ENCODE peak calls at places on chromosomes 3 and 15, in seven cellular contexts. Y is adrenal gland, F is HAP-1, W is Panc1, O is A549, V is body of pancreas, P is iPS DF 6.9. Q is an unnamed sample. For H3K4me1, the result is how much of the 10 kb centered on the place peaks cover.

GRCh38 chr3:31278532-31278931 is 254.2 kb upstream of the STT3B start:
- DNase-seq in Y (no peak), F (no peak), W (no peak), O (no peak), V (no peak), P (no peak), Q (no peak)

GRCh38 chr15:62506217-62506805 is 341.2 kb upstream of the C2CD4B start:
- DNase-seq in Y (no peak), F (no peak), W (peak), O (peak), V (no peak), P (no peak), Q (no peak)

GRCh38 chr3:156604642-156605144 is 49.8 kb upstream of the SSR3 start:
- DNase-seq in Y (no peak), F (no peak), W (no peak), O (no peak), V (no peak), P (no peak), Q (no peak)

GRCh38 chr15:69321041-69321554 is 22.4 kb downstream of the PAQR5 start:
- DNase-seq in Y (no peak), F (no peak), W (no peak), O (no peak), V (no peak), P (no peak), Q (peak)

GRCh38 chr3:1600206-1600605 is 498.5 kb upstream of the CNTN4 start:
- DNase-seq in Y (no peak), F (no peak), W (no peak), O (no peak), V (no peak), P (no peak), Q (no peak)

GRCh38 chr3:143784446-143784845 is 63.8 kb downstream of the SLC9A9 start:
- DNase-seq in Y (no peak), F (no peak), W (no peak), O (no peak), V (no peak), P (no peak), Q (no peak)

GRCh38 chr15:57171414-57171813 is 204.9 kb upstream of the CGNL1 start:
- DNase-seq in Y (no peak), F (no peak), W (no peak), O (no peak), V (no peak), P (no peak), Q (no peak)

GRCh38 chr3:184471439-184471838 is 90.1 kb upstream of the EPHB3 start:
- DNase-seq in Y (no peak), F (no peak), W (no peak), O (no peak), V (no peak), P (no peak), Q (no peak)

GRCh38 chr3:76222115-76222652 is 436.8 kb upstream of the ZNF717 start:
- DNase-seq in Y (no peak), F (no peak), W (no peak), O (no peak), V (no peak), P (no peak), Q (peak)

GRCh38 chr3:144351968-144352367 is 380.3 kb downstream of the DIPK2A start:
- DNase-seq in Y (no peak), F (no peak), W (no peak), O (no peak), V (no peak), P (no peak), Q (no peak)

GRCh38 chr15:41510728-41511127 is 2.9 kb downstream of the LTK start:
- DNase-seq in Y (no peak), F (no peak), W (no peak), O (no peak), V (no peak), P (no peak), Q (no peak)

GRCh38 chr3:30232142-30232541 is 374.3 kb upstream of the TGFBR2 start:
- DNase-seq in Y (no peak), F (no peak), W (no peak), O (no peak), V (no peak), P (no peak), Q (no peak)

GRCh38 chr3:196458063-196458462 is 25.8 kb upstream of the UBXN7 start:
- DNase-seq in Y (no peak), F (no peak), W (no peak), O (no peak), V (no peak), P (no peak), Q (no peak)

GRCh38 chr3:14338898-14339458 is 63.4 kb upstream of the SLC6A6 start:
- DNase-seq in Y (no peak), F (no peak), W (no peak), O (no peak), V (no peak), P (no peak), Q (no peak)

GRCh38 chr3:119382134-119382533 is 81.3 kb downstream of the TMEM39A start:
- DNase-seq in Y (no peak), F (no peak), W (no peak), O (no peak), V (peak), P (no peak), Q (no peak)

GRCh38 chr3:194320100-194320499 is 31.0 kb downstream of the CPN2 start:
- DNase-seq in Y (no peak), F (no peak), W (no peak), O (no peak), V (no peak), P (no peak), Q (no peak)

GRCh38 chr3:126553284-126553811 is 5.4 kb downstream of the C3orf22 start:
- DNase-seq in Y (no peak), F (no peak), W (no peak), O (no peak), V (no peak), P (no peak), Q (no peak)

GRCh38 chr3:46383946-46384330 is 13.2 kb downstream of the CCR5 start:
- DNase-seq in Y (no peak), F (no peak), W (no peak), O (no peak), V (no peak), P (no peak), Q (no peak)

GRCh38 chr15:95559875-95560394 is 770.6 kb upstream of the NR2F2 start:
- DNase-seq in Y (peak), F (no peak), W (no peak), O (peak), V (no peak), P (no peak), Q (no peak)

GRCh38 chr15:100690786-100691160 is 88.4 kb downstream of the ASB7 start:
- DNase-seq in Y (no peak), F (no peak), W (no peak), O (no peak), V (no peak), P (no peak), Q (no peak)

GRCh38 chr15:68517285-68517711 is 61.5 kb upstream of the CORO2B start:
- DNase-seq in Y (no peak), F (no peak), W (no peak), O (no peak), V (no peak), P (no peak), Q (no peak)

GRCh38 chr3:25945366-25945765 is 155.5 kb downstream of the OXSM start:
- DNase-seq in Y (no peak), F (no peak), W (no peak), O (no peak), V (no peak), P (no peak), Q (no peak)

GRCh38 chr3:42600958-42601675 is 631 bp downstream of the NKTR start:
- DNase-seq in Y (peak), F (peak), W (no peak), O (peak), V (peak), P (peak), Q (peak)

GRCh38 chr15:91422704-91423254 is 322.7 kb downstream of the SV2B start:
- DNase-seq in Y (no peak), F (no peak), W (no peak), O (no peak), V (no peak), P (no peak), Q (no peak)

GRCh38 chr3:124873241-124873640 is 13.9 kb downstream of the ITGB5 start:
- DNase-seq in Y (no peak), F (no peak), W (no peak), O (no peak), V (no peak), P (no peak), Q (no peak)

GRCh38 chr3:165549665-165550064 is 287.6 kb downstream of the BCHE start:
- DNase-seq in Y (no peak), F (no peak), W (no peak), O (no peak), V (peak), P (no peak), Q (no peak)

GRCh38 chr3:67389176-67389575 is 265.2 kb downstream of the SUCLG2 start:
- DNase-seq in Y (no peak), F (no peak), W (no peak), O (no peak), V (no peak), P (no peak), Q (no peak)

GRCh38 chr15:61916104-61916503 is 144.1 kb downstream of the VPS13C start:
- DNase-seq in Y (peak), F (no peak), W (no peak), O (no peak), V (no peak), P (no peak), Q (no peak)

GRCh38 chr3:77672016-77672415 is 632.1 kb downstream of the ROBO2 start:
- DNase-seq in Y (no peak), F (no peak), W (no peak), O (no peak), V (no peak), P (no peak), Q (no peak)

GRCh38 chr3:135558150-135558549 is 407.4 kb upstream of the PPP2R3A start:
- DNase-seq in Y (no peak), F (no peak), W (no peak), O (no peak), V (no peak), P (no peak), Q (no peak)

GRCh38 chr3:42101048-42101447 is 9.9 kb downstream of the TRAK1 start:
- DNase-seq in Y (peak), F (no peak), W (no peak), O (no peak), V (no peak), P (no peak), Q (no peak)

GRCh38 chr3:107676469-107677309 is 153.9 kb downstream of the BBX start:
- DNase-seq in Y (no peak), F (peak), W (no peak), O (no peak), V (no peak), P (no peak), Q (peak)

GRCh38 chr15:38085104-38085503 is 150.7 kb downstream of the TMCO5A start:
- DNase-seq in Y (no peak), F (no peak), W (no peak), O (no peak), V (no peak), P (no peak), Q (no peak)

GRCh38 chr3:23740517-23741402 is 65.0 kb upstream of the UBE2E1 start:
- DNase-seq in Y (peak), F (no peak), W (peak), O (peak), V (no peak), P (no peak), Q (peak)

GRCh38 chr3:124217542-124217941 is 225.6 kb upstream of the ROPN1 start:
- DNase-seq in Y (peak), F (peak), W (no peak), O (peak), V (peak), P (peak), Q (peak)

GRCh38 chr15:31330836-31331235 is 4.2 kb downstream of the KLF13 start:
- DNase-seq in Y (no peak), F (no peak), W (no peak), O (no peak), V (peak), P (no peak), Q (no peak)

GRCh38 chr15:31329640-31330010 is 3.0 kb downstream of the KLF13 start:
- DNase-seq in Y (no peak), F (no peak), W (no peak), O (no peak), V (no peak), P (no peak), Q (no peak)

GRCh38 chr15:31331389-31331788 is 4.8 kb downstream of the KLF13 start:
- DNase-seq in Y (no peak), F (no peak), W (no peak), O (no peak), V (no peak), P (no peak), Q (no peak)

GRCh38 chr15:31328999-31329639 is 2.5 kb downstream of the KLF13 start:
- DNase-seq in Y (no peak), F (no peak), W (no peak), O (peak), V (peak), P (no peak), Q (peak)

GRCh38 chr15:31330111-31330785 is 3.6 kb downstream of the KLF13 start:
- DNase-seq in Y (no peak), F (no peak), W (no peak), O (no peak), V (peak), P (no peak), Q (no peak)
- H3K4me3 ChIP-seq in Y (no peak), F (no peak), W (no peak), O (no peak), V (no peak), P (no peak), Q (no peak)

DNA sequence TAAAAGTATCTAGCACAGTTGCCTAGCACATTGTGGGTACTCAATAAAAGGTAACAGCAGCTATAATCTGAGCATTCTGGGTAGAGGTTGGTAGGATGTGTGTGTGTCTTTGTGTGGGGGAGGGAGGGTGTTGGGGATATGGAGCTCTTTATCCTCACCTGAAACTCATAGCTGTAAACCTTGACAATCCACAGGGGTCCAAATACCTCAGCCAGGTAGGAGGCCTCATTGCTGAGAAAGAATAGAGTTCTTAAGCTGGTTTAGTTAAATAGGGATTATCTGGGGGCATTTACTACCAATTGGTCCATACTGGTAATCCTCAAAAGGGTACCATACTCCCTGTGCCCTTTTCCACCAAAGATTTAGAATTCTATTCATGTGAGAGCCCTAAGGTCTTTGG is 3.9 kb downstream of the SERF2 start:
- DNase-seq in Y (no peak), F (no peak), W (no peak), O (no peak), V (no peak), P (no peak), Q (no peak)
- H3K4me1 ChIP-seq in Y (half or more), F (under half), W (half or more), O (under half), V (half or more), P (under half), Q (under half)

DNA sequence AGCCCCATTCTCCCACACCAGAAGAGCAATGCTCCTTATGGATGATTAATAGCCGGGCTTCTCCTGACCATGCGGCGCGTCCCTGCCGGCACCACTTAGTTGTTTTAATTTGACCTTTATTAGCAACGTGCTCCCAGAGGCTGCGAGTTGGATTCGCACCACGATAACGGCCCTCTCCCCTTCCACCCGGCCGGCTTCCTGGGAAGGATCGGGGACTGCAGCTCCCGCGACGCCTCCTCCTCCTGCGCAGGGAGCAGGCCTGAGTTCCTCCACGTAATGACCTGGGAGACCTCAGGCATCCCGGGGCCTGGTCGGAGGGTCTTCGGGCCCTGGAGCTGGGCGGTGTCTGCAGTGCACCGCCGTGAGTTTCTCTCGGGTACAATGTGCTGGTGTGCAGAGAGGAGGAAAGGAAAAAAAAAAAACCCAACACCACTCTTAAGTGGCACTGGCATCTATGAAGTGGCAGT is 243.3 kb upstream of the TOPAZ1 start:
- DNase-seq in Y (no peak), F (no peak), W (no peak), O (no peak), V (no peak), P (no peak), Q (no peak)
- H3K4me3 ChIP-seq in Y (no peak), F (peak), W (peak), O (peak), V (no peak), P (peak), Q (no peak)

GRCh38 chr15:81215983-81216382 is 19.3 kb downstream of the IL16 start:
- DNase-seq in Y (no peak), F (no peak), W (no peak), O (no peak), V (no peak), P (no peak), Q (no peak)

GRCh38 chr15:81216411-81216810 is 19.7 kb downstream of the IL16 start:
- DNase-seq in Y (no peak), F (no peak), W (no peak), O (no peak), V (no peak), P (peak), Q (no peak)

GRCh38 chr15:81213982-81214381 is 17.3 kb downstream of the IL16 start:
- DNase-seq in Y (no peak), F (no peak), W (no peak), O (no peak), V (no peak), P (no peak), Q (no peak)

GRCh38 chr15:81211376-81211775 is 14.7 kb downstream of the IL16 start:
- DNase-seq in Y (no peak), F (no peak), W (no peak), O (no peak), V (no peak), P (no peak), Q (no peak)

GRCh38 chr15:81215531-81215930 is 18.9 kb downstream of the IL16 start:
- DNase-seq in Y (no peak), F (no peak), W (no peak), O (no peak), V (no peak), P (no peak), Q (no peak)
- H3K4me1 ChIP-seq in Y (under half), F (under half), W (under half), O (under half), V (under half), P (under half), Q (under half)

DNA sequence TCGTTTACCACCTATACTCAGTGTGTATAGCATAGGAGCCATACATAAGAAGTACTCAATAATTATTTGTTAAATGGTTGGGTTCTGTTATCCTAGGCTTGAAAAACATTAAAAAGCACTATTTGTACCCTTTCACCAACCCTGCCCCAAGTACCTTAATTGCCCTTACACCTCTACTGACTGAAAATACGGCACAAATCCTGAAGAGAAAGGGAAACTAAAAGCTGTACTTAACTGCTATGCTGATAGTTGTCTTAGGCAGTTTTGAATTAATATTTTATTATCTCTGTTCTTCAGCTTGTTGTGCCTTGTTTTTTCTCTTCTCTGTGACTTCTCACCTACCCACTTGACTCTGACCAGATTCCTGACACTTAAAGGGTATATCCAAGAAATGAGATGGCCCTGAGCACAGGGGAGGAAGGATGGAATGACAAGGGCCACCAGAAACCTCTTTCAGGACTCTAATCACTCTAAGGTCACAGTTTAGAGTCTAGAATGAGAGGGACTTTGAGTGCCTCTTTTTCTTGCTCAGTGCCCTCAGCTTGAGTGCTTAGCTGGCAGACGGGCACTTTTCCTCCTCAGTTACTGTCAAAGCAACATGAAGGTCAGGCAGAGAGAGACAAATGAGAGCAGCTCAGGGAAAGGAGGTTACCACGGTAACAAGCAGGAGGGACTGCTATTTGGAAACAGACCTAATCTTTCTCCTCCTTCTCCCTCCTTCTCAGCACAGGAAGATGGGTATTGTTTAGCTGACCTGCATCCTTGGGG is 136.5 kb downstream of the ZNF609 start:
- DNase-seq in Y (peak), F (peak), W (no peak), O (no peak), V (peak), P (peak), Q (peak)
- H3K4me3 ChIP-seq in Y (no peak), F (no peak), W (no peak), O (no peak), V (no peak), P (no peak), Q (peak)

GRCh38 chr15:51727141-51727897 is 10.1 kb downstream of the LYSMD2 start:
- DNase-seq in Y (peak), F (no peak), W (no peak), O (peak), V (no peak), P (no peak), Q (no peak)
- H3K4me1 ChIP-seq in Y (half or more), F (under half), W (under half), O (under half), V (under half), P (under half), Q (under half)

GRCh38 chr15:99568548-99569352 is 3.0 kb downstream of the MEF2A start:
- DNase-seq in Y (no peak), F (peak), W (no peak), O (no peak), V (no peak), P (no peak), Q (no peak)
- H3K4me3 ChIP-seq in Y (no peak), F (no peak), W (no peak), O (no peak), V (no peak), P (no peak), Q (no peak)

GRCh38 chr3:149581681-149582349 is 76.0 kb downstream of the WWTR1 start:
- DNase-seq in Y (peak), F (no peak), W (peak), O (peak), V (peak), P (no peak), Q (peak)
- H3K4me1 ChIP-seq in Y (half or more), F (under half), W (half or more), O (half or more), V (under half), P (under half), Q (under half)

Q was measured in small intestine.